ENCODE peak calls at places on chromosomes 12 and 14, in eight cellular contexts. N is esophagus squamous epithelium, P is NB4, A is adrenal gland, K is H54, Y is uterus, V is A549, D is sigmoid colon. U is an unnamed sample.

GRCh38 chr12:109346920-109347319 is 780 bp upstream of the MYO1H start:
- DNase-seq in A (no peak), K (no peak), P (peak), V (peak), Y (no peak), N (no peak), D (no peak), U (no peak)

GRCh38 chr14:106378191-106378590 is 851.8 kb downstream of the TMEM121 start:
- DNase-seq in A (no peak), P (peak), K (no peak), N (no peak), V (no peak), Y (no peak), D (no peak), U (no peak)

GRCh38 chr14:54503476-54503875 is 6.2 kb upstream of the CGRRF1 start:
- DNase-seq in K (no peak), Y (no peak), N (no peak), A (no peak), P (peak), V (peak), D (no peak), U (no peak)

GRCh38 chr12:21296751-21297406 is 37.8 kb downstream of the SLCO1A2 start:
- DNase-seq in P (peak), A (no peak), N (no peak), Y (no peak), D (no peak), V (peak), K (peak), U (no peak)

GRCh38 chr12:114166360-114166759 is 200.2 kb upstream of the RBM19 start:
- DNase-seq in N (no peak), Y (peak), D (no peak), P (peak), V (peak), K (no peak), A (peak), U (no peak)

GRCh38 chr14:73269729-73270651 is 32.7 kb downstream of the PAPLN start:
- DNase-seq in V (no peak), A (peak), D (peak), Y (peak), K (no peak), P (no peak), N (no peak), U (no peak)

GRCh38 chr14:98056946-98057345 is 1215.1 kb downstream of the BCL11B start:
- DNase-seq in A (no peak), K (no peak), D (no peak), V (no peak), Y (no peak), N (no peak), P (no peak), U (no peak)

GRCh38 chr12:14505626-14506596 is 61.8 kb downstream of the PLBD1 start:
- DNase-seq in K (no peak), P (no peak), N (no peak), A (no peak), V (no peak), Y (no peak), D (no peak), U (no peak)

GRCh38 chr12:94874986-94875312 is 128.5 kb downstream of the NDUFA12 start:
- DNase-seq in N (no peak), V (no peak), P (no peak), K (no peak), A (peak), Y (no peak), D (no peak), U (no peak)

GRCh38 chr12:48788522-48788851 is 402 bp downstream of the ADCY6 start:
- DNase-seq in A (no peak), P (no peak), V (no peak), K (no peak), D (no peak), Y (no peak), N (no peak), U (no peak)
- TF ChIP-seq POLR2A in A (no peak), P (no peak), V (no peak), K (no peak), D (no peak), Y (no peak), N (no peak), U (no peak)

GRCh38 chr14:102826751-102827675 is 49.8 kb downstream of the TRAF3 start:
- DNase-seq in K (no peak), A (no peak), D (no peak), V (no peak), P (no peak), Y (no peak), N (no peak), U (no peak)
- TF ChIP-seq POLR2A in K (no peak), A (no peak), D (no peak), V (no peak), P (no peak), Y (no peak), N (no peak), U (no peak)

GRCh38 chr12:119175115-119175514 is 3.6 kb upstream of the HSPB8 start:
- DNase-seq in N (no peak), Y (no peak), D (no peak), V (no peak), A (no peak), P (no peak), K (no peak), U (no peak)

GRCh38 chr12:119177056-119177325 is 1.7 kb upstream of the HSPB8 start:
- DNase-seq in A (no peak), N (no peak), P (no peak), K (no peak), D (no peak), V (no peak), Y (no peak), U (no peak)

GRCh38 chr12:119178544-119179334 is at the start of gene HSPB8:
- DNase-seq in N (no peak), D (peak), Y (peak), A (peak), V (peak), P (no peak), K (peak), U (peak)

GRCh38 chr12:119177724-119178380 is 879 bp upstream of the HSPB8 start:
- DNase-seq in P (no peak), A (no peak), V (no peak), K (no peak), D (no peak), N (no peak), Y (no peak), U (no peak)

GRCh38 chr12:119176267-119177055 is 2.3 kb upstream of the HSPB8 start:
- DNase-seq in Y (peak), P (no peak), N (peak), V (peak), A (peak), K (peak), D (peak), U (peak)
- TF ChIP-seq POLR2A in Y (peak), P (no peak), N (no peak), V (no peak), A (no peak), K (no peak), D (peak), U (no peak)

DNA sequence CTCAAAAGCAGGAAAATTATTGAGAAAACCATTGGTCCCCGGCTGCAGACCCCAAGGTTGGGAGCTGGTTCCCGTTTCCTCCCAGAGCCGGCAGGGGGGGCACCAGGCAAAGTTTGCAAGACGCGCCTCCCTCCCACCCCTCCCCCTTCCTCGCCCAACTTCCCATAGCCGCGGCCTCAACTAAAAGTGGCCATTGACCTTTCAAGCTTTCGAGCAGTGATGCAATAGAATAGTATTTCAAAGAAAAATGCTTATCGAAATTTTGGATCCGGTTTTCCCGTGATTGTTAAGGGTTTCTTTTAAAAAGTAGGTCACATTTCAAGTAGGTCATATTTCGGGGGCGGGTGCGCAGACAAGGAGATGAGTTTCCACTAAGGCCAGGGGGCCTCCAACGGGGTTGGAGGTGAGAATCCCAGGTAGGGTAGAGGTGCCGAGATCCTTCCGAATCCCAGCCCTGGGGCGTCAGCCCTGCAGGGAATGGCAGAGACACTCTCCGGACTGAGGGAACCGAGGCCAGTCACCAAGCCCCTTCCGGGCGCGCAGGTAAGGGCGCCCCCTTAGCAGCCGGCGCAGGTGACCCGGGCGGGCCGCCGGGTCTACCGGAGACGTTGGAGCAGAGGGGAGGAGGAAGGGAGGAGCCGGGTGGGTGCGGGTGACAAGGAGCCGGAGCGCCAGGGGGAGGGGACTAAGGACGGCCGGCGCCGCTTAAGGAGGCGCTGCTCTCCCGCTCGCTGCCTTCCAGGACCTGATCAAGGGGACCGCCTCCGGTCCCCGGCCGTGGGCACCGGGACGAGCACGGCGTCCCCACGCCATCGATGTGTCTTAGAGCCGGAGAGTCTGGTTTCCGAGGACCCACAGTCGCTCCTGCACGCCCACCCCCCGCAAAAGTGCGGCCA is 2.6 kb upstream of the SOCS2 start:
- DNase-seq in A (peak), K (peak), N (peak), Y (peak), D (peak), P (peak), V (peak), U (peak)
- TF ChIP-seq POLR2A in A (no peak), K (peak), N (no peak), Y (no peak), D (no peak), P (peak), V (no peak), U (no peak)

GRCh38 chr14:100879782-100880181 is 23.7 kb downstream of the RTL1 start:
- DNase-seq in V (no peak), K (no peak), A (no peak), N (no peak), Y (no peak), D (no peak), P (no peak), U (no peak)
- TF ChIP-seq POLR2A in V (no peak), K (no peak), A (no peak), N (no peak), Y (no peak), D (no peak), P (no peak), U (no peak)

DNA sequence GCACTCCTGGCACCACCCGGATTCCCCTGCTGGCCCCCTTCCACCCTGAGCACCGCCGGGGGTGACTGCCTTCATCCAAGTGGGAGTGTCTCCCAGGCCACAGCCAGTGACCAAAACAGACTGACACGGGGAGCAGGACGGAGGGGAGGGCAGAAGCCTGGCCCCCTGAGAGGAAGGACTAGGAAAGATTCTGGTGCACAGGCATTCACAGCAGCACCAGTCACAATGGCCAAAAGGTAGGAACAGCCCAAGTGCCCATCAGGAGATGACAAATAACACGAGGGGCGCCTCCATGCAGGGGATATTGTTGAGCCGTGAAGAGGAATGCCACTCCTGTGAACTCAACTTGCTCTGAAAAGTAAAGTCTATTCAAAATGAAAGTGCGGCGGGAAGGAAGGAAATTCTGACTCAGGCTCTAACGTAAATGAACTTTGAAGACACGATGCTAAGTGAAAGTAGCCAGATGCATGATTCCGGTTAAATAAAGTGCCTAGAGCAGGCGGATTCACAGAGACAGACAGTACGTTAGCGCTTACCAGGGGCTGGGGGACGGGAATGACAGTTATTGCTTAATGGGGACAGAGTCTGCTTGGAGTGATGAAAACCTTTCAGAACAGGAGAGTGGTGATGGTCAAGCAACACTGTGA is 146.1 kb upstream of the NCOR2 start:
- DNase-seq in V (no peak), A (peak), P (peak), Y (no peak), K (no peak), D (peak), N (no peak), U (peak)
- TF ChIP-seq POLR2A in V (no peak), A (no peak), P (no peak), Y (no peak), K (no peak), D (no peak), N (no peak), U (no peak)

DNA sequence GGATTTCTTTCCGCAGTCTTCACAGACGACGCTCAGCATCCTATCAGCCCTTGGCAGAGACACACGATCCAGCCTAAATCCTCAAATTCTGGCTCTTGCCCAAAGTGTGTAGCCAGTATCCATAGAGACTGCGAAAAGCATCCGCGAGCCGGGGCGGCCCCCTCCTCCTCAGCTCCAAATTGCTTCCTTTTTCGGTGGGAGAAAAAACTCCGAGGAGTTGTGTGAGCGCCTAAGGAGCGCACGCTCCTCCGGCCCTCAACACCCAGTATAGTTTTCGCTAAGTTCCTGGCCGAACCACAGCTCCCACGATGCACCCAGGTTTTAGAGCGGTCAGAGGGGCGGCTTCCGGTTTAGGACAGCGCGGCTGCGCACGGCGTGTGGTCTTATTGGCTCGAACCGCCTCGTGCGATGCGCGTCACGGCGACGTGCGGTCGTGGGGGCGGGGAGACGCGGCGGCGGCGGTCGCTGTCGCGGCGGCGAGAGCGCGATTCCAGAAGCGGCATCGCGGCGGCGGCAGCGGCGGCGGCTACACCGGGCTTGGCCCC is at the start of gene ADIPOR2:
- DNase-seq in N (peak), P (peak), K (peak), V (peak), A (peak), Y (peak), D (peak), U (peak)
- TF ChIP-seq POLR2A in N (peak), P (peak), K (peak), V (peak), A (peak), Y (peak), D (peak), U (no peak)

GRCh38 chr12:56104109-56104814 is at the start of gene PA2G4:
- DNase-seq in N (peak), D (peak), P (peak), Y (peak), K (peak), V (peak), A (peak), U (peak)
- TF ChIP-seq POLR2A in N (peak), D (peak), P (peak), Y (peak), K (peak), V (peak), A (peak), U (no peak)

GRCh38 chr12:5500326-5500659 is 68.4 kb downstream of the NTF3 start:
- DNase-seq in P (no peak), Y (no peak), N (no peak), V (no peak), A (no peak), D (no peak), K (no peak), U (no peak)
- TF ChIP-seq POLR2A in P (no peak), Y (no peak), N (no peak), V (no peak), A (no peak), D (no peak), K (no peak), U (no peak)

GRCh38 chr12:52294803-52295202 is 3.5 kb upstream of the KRT81 start:
- DNase-seq in P (no peak), Y (no peak), V (no peak), K (no peak), D (no peak), N (no peak), A (no peak), U (no peak)

GRCh38 chr12:52295663-52296062 is 4.3 kb upstream of the KRT81 start:
- DNase-seq in D (no peak), Y (no peak), N (no peak), K (no peak), P (peak), A (no peak), V (no peak), U (no peak)

GRCh38 chr12:52298677-52299076 is 7.3 kb upstream of the KRT81 start:
- DNase-seq in D (no peak), V (no peak), Y (no peak), P (no peak), A (no peak), N (no peak), K (no peak), U (no peak)

GRCh38 chr12:52293926-52294325 is 2.6 kb upstream of the KRT81 start:
- DNase-seq in Y (no peak), D (no peak), V (no peak), N (no peak), K (no peak), P (no peak), A (no peak), U (no peak)

GRCh38 chr12:52296572-52297215 is 5.4 kb upstream of the KRT81 start:
- DNase-seq in K (no peak), P (peak), A (no peak), D (peak), N (no peak), Y (no peak), V (no peak), U (no peak)
- TF ChIP-seq POLR2A in K (no peak), P (no peak), A (no peak), D (no peak), N (no peak), Y (no peak), V (no peak), U (no peak)

U was measured in lower leg skin.